ENCODE peak calls at places on chromosomes 5 and 9, in four cellular contexts. J is head of caudate nucleus, B is SK-N-SH, S is left ventricle myocardium inferior. N is an unnamed sample.

GRCh38 chr9:87405677-87406544 is 91.8 kb upstream of the DAPK1 start:
- DNase-seq in J (no peak), B (no peak), S (no peak), N (no peak)

GRCh38 chr9:133715295-133715865 is 22.8 kb downstream of the SARDH start:
- DNase-seq in J (no peak), B (peak; percentile 63), S (peak; percentile 66), N (no peak)

GRCh38 chr9:84945878-84946538 is 276.5 kb downstream of the NTRK2 start:
- DNase-seq in J (no peak), B (peak; percentile 34), S (no peak), N (no peak)

GRCh38 chr5:150148408-150148927 is 7.2 kb downstream of the PDGFRB start:
- DNase-seq in J (no peak), B (no peak), S (no peak), N (no peak)

GRCh38 chr9:977361-978116 is 1.1 kb downstream of the DMRT3 start:
- DNase-seq in J (no peak), B (no peak), S (no peak), N (no peak)

GRCh38 chr5:147055304-147055826 is 176.8 kb upstream of the PPP2R2B start:
- DNase-seq in J (no peak), B (no peak), S (no peak), N (no peak)

GRCh38 chr5:94432499-94432898 is 185.9 kb downstream of the KIAA0825 start:
- DNase-seq in J (no peak), B (no peak), S (no peak), N (no peak)

GRCh38 chr9:99472240-99472915 is 250.3 kb downstream of the SEC61B start:
- DNase-seq in J (no peak), B (no peak), S (no peak), N (no peak)

GRCh38 chr9:69599232-69599971 is 72.8 kb downstream of the APBA1 start:
- DNase-seq in J (no peak), B (no peak), S (no peak), N (no peak)

N was measured in activated gamma-delta T cell treated with anti-CD3 and anti-CD28 coated beads, Interleukin-2, amount 50 U/mL, for 16 hours.